ENCODE peak calls at places on chromosomes 4 and X, in four cellular contexts. O is transverse colon, T is astrocyte, G is heart left ventricle. D is an unnamed sample.

GRCh38 chr4:25925486-25926201 is 11.6 kb downstream of the SMIM20 start:
- DNase-seq in G (peak; percentile 44), T (no peak), O (peak; percentile 33), D (peak; percentile 58)

GRCh38 chrX:22081475-22082092 is 49.5 kb downstream of the PHEX start:
- DNase-seq in G (peak; percentile 25), O (peak; percentile 53), T (peak; percentile 16), D (peak; percentile 57)

GRCh38 chrX:103220511-103221406 is 5.9 kb downstream of the BEX4 start:
- DNase-seq in O (no peak), T (no peak), G (no peak), D (no peak)

GRCh38 chr4:108651068-108651794 is 832 bp downstream of the OSTC start:
- DNase-seq in O (no peak), G (no peak), T (peak; percentile 65), D (peak; percentile 49)

GRCh38 chr4:133147922-133148689 is 988 bp upstream of the PCDH10 start:
- DNase-seq in T (peak; percentile 70), G (no peak), O (no peak), D (peak; percentile 60)

GRCh38 chr4:7402526-7402925 is 32.2 kb downstream of the PSAPL1 start:
- DNase-seq in G (no peak), T (peak; percentile 55), O (no peak), D (peak; percentile 71)

GRCh38 chr4:1505511-1506451 is 99.5 kb upstream of the NKX1-1 start:
- DNase-seq in T (no peak), O (peak; percentile 2), G (no peak), D (no peak)

GRCh38 chr4:157895205-157895604 is 277.6 kb downstream of the GASK1B start:
- DNase-seq in T (no peak), O (no peak), G (no peak), D (no peak)

GRCh38 chrX:24149346-24150050 is at the start of gene ZFX:
- DNase-seq in G (peak; percentile 52), O (peak; percentile 82), T (peak; percentile 53), D (peak; percentile 77)

GRCh38 chr4:5752803-5753184 is 41.8 kb downstream of the EVC start:
- DNase-seq in O (no peak), G (no peak), T (no peak), D (no peak)

GRCh38 chrX:55008571-55009358 is 8.6 kb downstream of the APEX2 start:
- DNase-seq in O (no peak), G (no peak), T (peak; percentile 68), D (no peak)

GRCh38 chr4:84582988-84583870 is at the start of gene CDS1:
- DNase-seq in O (peak; percentile 84), G (peak; percentile 16), T (no peak), D (peak; percentile 71)

GRCh38 chr4:88027611-88028608 is 20.5 kb downstream of the PKD2 start:
- DNase-seq in T (peak; percentile 95), O (no peak), G (no peak), D (peak; percentile 40)

DNA sequence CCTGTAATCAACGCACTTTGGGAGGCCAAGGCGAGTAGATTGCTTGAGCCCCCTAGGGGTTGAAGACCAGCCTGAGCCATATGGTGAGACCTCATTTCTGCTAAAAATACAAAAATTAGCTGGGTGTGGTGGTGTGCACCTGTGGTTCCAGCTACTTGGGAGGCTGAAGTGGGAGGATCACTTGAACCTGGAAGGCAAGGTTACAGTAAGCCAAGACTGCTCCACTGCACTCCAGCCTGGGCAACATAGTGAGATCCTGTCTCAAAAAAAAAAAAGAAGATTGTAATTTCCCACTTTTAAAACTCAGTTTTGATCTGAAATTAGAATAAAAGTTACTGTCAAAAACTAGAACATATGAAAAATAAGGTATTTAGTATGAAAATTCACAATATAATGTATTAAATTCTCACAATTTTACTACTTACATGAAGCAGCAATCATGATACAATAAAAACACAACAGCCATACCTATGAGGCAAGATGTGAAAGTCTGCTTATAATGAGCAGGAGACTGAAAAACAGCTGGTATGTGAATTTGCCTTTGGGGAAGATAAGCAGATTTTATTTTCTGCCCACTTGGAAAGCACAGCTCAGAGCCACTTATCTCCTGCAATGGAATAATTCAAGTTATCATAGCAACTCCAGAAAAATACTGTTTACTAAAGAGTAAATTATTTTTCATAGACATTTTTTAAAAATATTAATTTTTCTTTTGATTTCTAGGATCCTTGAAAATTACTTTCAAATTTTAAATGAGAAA is 50.6 kb downstream of the ZGRF1 start:
- DNase-seq in O (no peak), T (no peak), G (no peak), D (no peak)
- TF ChIP-seq CTCF in O (no peak), T (no peak), G (no peak), D (no peak)

GRCh38 chrX:154762529-154763296 is at the start of gene DKC1:
- DNase-seq in G (peak; percentile 94), T (peak; percentile 81), O (peak; percentile 96), D (peak; percentile 97)
- TF ChIP-seq CTCF in G (no peak), T (no peak), O (no peak), D (peak; percentile 18)

GRCh38 chrX:70096052-70096451 is 33.8 kb downstream of the OTUD6A start:
- DNase-seq in G (no peak), T (no peak), O (no peak), D (peak; percentile 14)
- TF ChIP-seq CTCF in G (peak; percentile 10), T (no peak), O (no peak), D (no peak)

DNA sequence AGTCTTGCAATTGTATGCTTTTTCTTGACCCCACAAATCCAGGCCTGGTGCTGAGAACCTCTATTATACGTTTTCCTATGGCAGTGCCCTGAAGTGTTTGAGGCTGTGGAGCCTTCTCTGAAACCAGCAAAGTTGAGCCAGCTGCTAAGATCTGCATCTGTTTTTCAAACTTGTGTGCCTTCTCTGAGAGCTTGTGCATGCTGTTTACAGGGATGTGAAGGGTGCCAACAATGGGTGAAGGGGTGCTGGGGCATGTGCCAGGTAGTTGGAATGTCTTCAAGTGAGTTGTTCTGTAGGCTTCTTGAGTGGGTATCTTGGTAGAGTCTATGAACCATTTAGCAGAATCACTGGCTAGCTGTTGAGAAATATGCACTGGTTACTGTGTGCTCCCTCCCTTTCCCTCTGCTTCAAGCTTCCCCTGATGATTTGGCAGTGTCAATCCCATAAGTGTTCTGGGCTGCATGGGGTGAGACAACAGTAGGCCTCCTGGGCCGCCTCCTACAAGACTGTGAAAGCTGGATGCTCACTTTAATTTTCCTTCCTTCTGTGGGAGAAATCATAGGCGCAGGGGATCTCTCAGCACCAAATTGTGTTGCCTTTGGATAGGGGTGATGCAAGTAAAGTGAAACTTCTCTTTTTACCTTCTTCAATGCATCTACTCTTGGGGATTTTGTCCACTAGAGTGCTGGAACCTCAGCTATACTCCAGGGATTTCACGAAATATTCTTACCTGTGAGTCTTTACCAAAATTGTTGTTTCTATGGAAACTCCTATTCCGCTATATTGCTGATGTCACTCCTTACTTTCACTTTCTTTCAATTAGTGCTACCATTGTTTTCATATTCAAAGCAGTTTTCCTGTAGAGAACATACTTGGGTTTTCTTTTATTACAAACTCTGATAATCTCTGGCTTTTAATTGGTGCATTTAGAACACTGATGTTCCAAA is 30.0 kb downstream of the ITM2A start:
- DNase-seq in T (no peak), O (no peak), G (no peak), D (no peak)
- TF ChIP-seq CTCF in T (no peak), O (no peak), G (no peak), D (no peak)

GRCh38 chr4:122739174-122739573 is 6.7 kb downstream of the BBS12 start:
- DNase-seq in G (no peak), O (no peak), T (peak; percentile 75), D (no peak)
- TF ChIP-seq CTCF in G (no peak), O (no peak), T (no peak), D (no peak)

GRCh38 chrX:129360175-129360574 is 163.1 kb downstream of the SMARCA1 start:
- DNase-seq in G (peak; percentile 6), T (peak; percentile 12), O (peak; percentile 29), D (peak; percentile 53)
- TF ChIP-seq CTCF in G (peak; percentile 30), T (peak; percentile 47), O (peak; percentile 39), D (peak; percentile 46)

GRCh38 chr4:86403575-86403974 is 43.7 kb upstream of the MAPK10 start:
- DNase-seq in O (no peak), T (no peak), G (no peak), D (no peak)
- TF ChIP-seq CTCF in O (no peak), T (no peak), G (no peak), D (no peak)

GRCh38 chr4:175561691-175562090 is 250.4 kb downstream of the GPM6A start:
- DNase-seq in G (no peak), O (no peak), T (no peak), D (no peak)

GRCh38 chr4:175562537-175562936 is 249.5 kb downstream of the GPM6A start:
- DNase-seq in T (no peak), O (no peak), G (no peak), D (no peak)

GRCh38 chr4:175562111-175562510 is 250.0 kb downstream of the GPM6A start:
- DNase-seq in T (no peak), O (no peak), G (no peak), D (no peak)

GRCh38 chr4:175560628-175561027 is 251.4 kb downstream of the GPM6A start:
- DNase-seq in G (no peak), T (peak; percentile 26), O (no peak), D (peak; percentile 25)
- TF ChIP-seq CTCF in G (no peak), T (peak; percentile 34), O (no peak), D (peak; percentile 58)

GRCh38 chrX:16804923-16805464 is 18.7 kb downstream of the TXLNG start:
- DNase-seq in O (no peak), T (no peak), G (no peak), D (no peak)

GRCh38 chrX:16807976-16808542 is 21.8 kb downstream of the TXLNG start:
- DNase-seq in G (no peak), O (peak; percentile 20), T (peak; percentile 19), D (peak; percentile 70)

GRCh38 chrX:16807548-16807947 is 21.3 kb downstream of the TXLNG start:
- DNase-seq in T (peak; percentile 7), G (no peak), O (no peak), D (peak; percentile 61)
- TF ChIP-seq CTCF in T (peak; percentile 10), G (peak; percentile 25), O (no peak), D (peak; percentile 40)